ENCODE peak calls at places on chromosomes 7 and 10, in six cellular contexts. K is hepatocyte, G is breast epithelium, C is endothelial cell of umbilical vein, J is HCT116, D is cardiac muscle cell. H is an unnamed sample.

GRCh38 chr10:96292971-96293909 is 11.0 kb upstream of the DNTT start:
- DNase-seq in C (peak; percentile 52), K (peak; percentile 70), D (peak; percentile 59), J (peak; percentile 47), G (no peak), H (no peak)

GRCh38 chr10:26336979-26337378 is 101.2 kb upstream of the APBB1IP start:
- DNase-seq in C (no peak), K (no peak), G (no peak), J (no peak), D (no peak), H (no peak)

GRCh38 chr7:2876031-2876862 is 32.1 kb upstream of the GNA12 start:
- DNase-seq in G (no peak), K (no peak), D (peak; percentile 38), J (no peak), C (no peak), H (no peak)

GRCh38 chr10:71081912-71082311 is 130.5 kb upstream of the UNC5B start:
- DNase-seq in C (no peak), K (no peak), G (peak; percentile 11), J (no peak), D (no peak), H (peak; percentile 22)

GRCh38 chr10:123922126-123922525 is 30.5 kb upstream of the CPXM2 start:
- DNase-seq in D (no peak), C (no peak), J (no peak), K (no peak), G (no peak), H (no peak)

GRCh38 chr10:83908987-83909386 is 230.3 kb upstream of the GHITM start:
- DNase-seq in D (no peak), K (no peak), C (no peak), G (no peak), J (no peak), H (no peak)

GRCh38 chr7:2787251-2787968 is 56.7 kb downstream of the GNA12 start:
- DNase-seq in D (peak; percentile 52), G (no peak), C (no peak), K (no peak), J (no peak), H (no peak)

GRCh38 chr10:89591796-89592271 is 53.2 kb downstream of the PANK1 start:
- DNase-seq in K (peak; percentile 65), J (no peak), D (peak; percentile 21), G (no peak), C (no peak), H (no peak)

GRCh38 chr7:151687523-151688235 is 168.0 kb upstream of the RHEB start:
- DNase-seq in D (peak; percentile 95), G (peak; percentile 82), K (peak; percentile 88), C (peak; percentile 86), J (peak; percentile 92), H (peak; percentile 72)

GRCh38 chr7:128830231-128831177 is at the start of gene FLNC:
- DNase-seq in J (no peak), G (peak; percentile 41), D (peak; percentile 78), K (peak; percentile 87), C (peak; percentile 68), H (peak; percentile 50)

GRCh38 chr7:54995631-54996340 is 23.0 kb upstream of the EGFR start:
- DNase-seq in K (peak; percentile 39), D (peak; percentile 11), C (peak; percentile 80), G (no peak), J (peak; percentile 71), H (no peak)

GRCh38 chr7:50628469-50629084 is 63.4 kb upstream of the DDC start:
- DNase-seq in G (no peak), D (no peak), K (no peak), C (no peak), J (no peak), H (no peak)

GRCh38 chr7:158527902-158528502 is 59.6 kb downstream of the PTPRN2 start:
- DNase-seq in J (no peak), D (no peak), G (no peak), C (no peak), K (no peak), H (no peak)

GRCh38 chr10:101772895-101773761 is 2.8 kb downstream of the FGF8 start:
- DNase-seq in K (no peak), D (no peak), J (no peak), G (no peak), C (no peak), H (peak; percentile 17)

GRCh38 chr7:143257501-143257900 is 5.7 kb upstream of the GSTK1 start:
- DNase-seq in G (no peak), K (no peak), C (no peak), D (no peak), J (no peak), H (no peak)

GRCh38 chr10:111297351-111297848 is 220.6 kb downstream of the ADRA2A start:
- DNase-seq in C (no peak), J (no peak), D (no peak), G (no peak), K (peak; percentile 31), H (no peak)

GRCh38 chr7:27161214-27161720 is 4.1 kb downstream of the HOXA9 start:
- DNase-seq in J (no peak), D (no peak), C (no peak), G (no peak), K (peak; percentile 15), H (no peak)

GRCh38 chr7:81698965-81699364 is 70.9 kb downstream of the HGF start:
- DNase-seq in C (no peak), G (no peak), K (no peak), D (no peak), J (no peak), H (no peak)

GRCh38 chr7:78587443-78588044 is 789.0 kb downstream of the PHTF2 start:
- DNase-seq in J (peak; percentile 6), K (no peak), G (no peak), C (no peak), D (peak; percentile 14), H (no peak)

GRCh38 chr7:114180556-114181266 is 233.9 kb upstream of the FOXP2 start:
- DNase-seq in D (no peak), K (no peak), G (no peak), C (no peak), J (no peak), H (no peak)

GRCh38 chr7:12431886-12432285 is 28.2 kb upstream of the VWDE start:
- DNase-seq in D (no peak), C (peak; percentile 51), K (peak; percentile 37), G (no peak), J (no peak), H (peak; percentile 72)

GRCh38 chr10:102646610-102647432 is 2.5 kb downstream of the TRIM8 start:
- DNase-seq in C (no peak), D (peak; percentile 58), G (no peak), J (peak; percentile 32), K (peak; percentile 51), H (peak; percentile 32)

GRCh38 chr7:115704884-115705283 is 325.7 kb downstream of the TFEC start:
- DNase-seq in J (no peak), D (no peak), C (no peak), K (no peak), G (no peak), H (no peak)

GRCh38 chr7:139598642-139599041 is 75.2 kb downstream of the CLEC2L start:
- DNase-seq in K (peak; percentile 23), D (peak; percentile 18), J (no peak), C (peak; percentile 11), G (no peak), H (no peak)

GRCh38 chr10:6601224-6601805 is 21.2 kb upstream of the PRKCQ start:
- DNase-seq in G (no peak), C (no peak), D (no peak), J (no peak), K (no peak), H (no peak)
- H3K4me3 ChIP-seq in G (no peak overlapping the region), C (no peak overlapping the region), D (no peak overlapping the region), J (no peak overlapping the region), K (no peak overlapping the region), H (no peak overlapping the region)

GRCh38 chr10:61960396-61961120 is 59.1 kb downstream of the ARID5B start:
- DNase-seq in C (no peak), J (no peak), G (no peak), D (no peak), K (no peak), H (no peak)
- H3K4me1 ChIP-seq in C (no peaks in the 10 kb centered on the region), J (no peaks in the 10 kb centered on the region), G (no peaks in the 10 kb centered on the region), D (peaks cover 5% of the 10 kb centered on the region), K (peaks cover 41% of the 10 kb centered on the region), H (peaks cover 9% of the 10 kb centered on the region)

DNA sequence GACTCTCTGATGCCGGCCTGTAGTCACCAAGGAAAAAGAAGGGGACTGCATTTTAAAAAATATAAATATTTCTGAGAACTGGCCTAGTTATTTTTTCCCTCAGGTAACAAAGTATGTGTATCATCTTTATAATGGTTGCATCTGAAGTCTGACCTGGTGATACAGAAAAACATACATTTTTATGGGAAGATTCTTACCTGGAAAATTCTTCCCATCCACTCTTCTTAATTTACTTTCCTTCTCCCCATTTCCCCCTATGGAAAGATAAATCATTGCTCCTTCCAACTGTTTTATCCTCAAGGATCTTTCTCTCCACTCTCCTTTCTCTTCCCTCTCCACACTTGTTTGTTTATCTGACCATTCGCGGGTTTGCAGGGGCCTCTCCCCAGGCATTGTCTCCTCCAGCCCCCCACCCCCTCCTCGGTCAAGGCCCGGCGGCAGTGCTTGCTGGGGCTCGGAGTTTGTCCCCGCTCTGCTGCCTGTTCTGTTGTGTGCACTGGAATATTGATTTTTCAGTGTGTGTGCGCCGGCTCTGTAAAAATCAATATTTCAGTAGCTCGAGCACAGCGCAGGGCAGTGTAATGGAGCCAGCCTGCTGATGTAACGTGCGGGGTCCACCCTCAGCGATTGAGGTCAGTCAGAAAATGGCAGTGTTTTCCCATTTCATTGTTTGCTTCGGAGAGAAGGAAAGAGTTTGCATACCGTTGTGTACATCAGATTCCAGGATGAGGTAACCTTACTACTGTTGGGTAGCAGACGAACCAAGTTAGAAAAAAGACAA is 199.5 kb upstream of the NFE2L3 start:
- DNase-seq in G (no peak), J (no peak), D (no peak), C (no peak), K (peak; percentile 38), H (no peak)
- H3K27ac ChIP-seq in G (peak overlapping the region; percentile 85), J (no peak overlapping the region), D (no peak overlapping the region), C (no peak overlapping the region), K (peak overlapping the region; percentile 93), H (peak overlapping the region; percentile 92)

GRCh38 chr10:43105793-43106158 is 28.9 kb downstream of the RET start:
- DNase-seq in C (no peak), J (no peak), K (no peak), D (no peak), G (no peak), H (no peak)
- H3K4me3 ChIP-seq in C (no peak overlapping the region), J (peak overlapping the region; percentile 50), K (no peak overlapping the region), D (no peak overlapping the region), G (no peak overlapping the region), H (no peak overlapping the region)

GRCh38 chr7:100431286-100431735 is 1.7 kb downstream of the MEPCE start:
- DNase-seq in K (no peak), G (no peak), C (no peak), D (no peak), J (no peak), H (no peak)
- H3K4me1 ChIP-seq in K (peaks cover 35% of the 10 kb centered on the region), G (peaks cover 8% of the 10 kb centered on the region), C (peaks cover 28% of the 10 kb centered on the region), D (peaks cover 27% of the 10 kb centered on the region), J (no peaks in the 10 kb centered on the region), H (peaks cover 65% of the 10 kb centered on the region)

GRCh38 chr7:95598511-95598910 is 2.2 kb upstream of the PDK4 start:
- DNase-seq in J (no peak), G (no peak), D (peak; percentile 29), K (no peak), C (no peak), H (no peak)

GRCh38 chr7:95593343-95593742 is 3.0 kb downstream of the PDK4 start:
- DNase-seq in K (no peak), D (no peak), G (no peak), J (no peak), C (no peak), H (no peak)

GRCh38 chr7:95596183-95597135 is at the start of gene PDK4:
- DNase-seq in D (peak; percentile 93), G (peak; percentile 98), C (peak; percentile 93), K (peak; percentile 84), J (peak; percentile 51), H (peak; percentile 98)

GRCh38 chr7:95594185-95594584 is 2.1 kb downstream of the PDK4 start:
- DNase-seq in K (no peak), G (no peak), D (no peak), J (no peak), C (no peak), H (no peak)

GRCh38 chr7:95595825-95596182 is 512 bp downstream of the PDK4 start:
- DNase-seq in J (no peak), G (no peak), K (no peak), C (no peak), D (peak; percentile 17), H (no peak)
- H3K27ac ChIP-seq in J (peak overlapping the region; percentile 21), G (peak overlapping the region; percentile 95), K (peak overlapping the region; percentile 80), C (no peak overlapping the region), D (no peak overlapping the region), H (peak overlapping the region; percentile 95)